ENCODE peak calls at places on chromosomes 13 and 19, in five cellular contexts. One of them, this sample, is unnamed.

GRCh38 chr13:50867641-50867952 is 24.1 kb upstream of the DLEU7 start:
- DNase-seq in IMR-90: no peak
- DNase-seq in H9: no peak
- DNase-seq in H1: no peak
- DNase-seq in mesendoderm: no peak
- DNase-seq in this sample: no peak

GRCh38 chr19:54554896-54555295 is 18.7 kb upstream of the LILRA2 start:
- DNase-seq in H9: no peak
- DNase-seq in mesendoderm: no peak
- DNase-seq in IMR-90: no peak
- DNase-seq in H1: no peak
- DNase-seq in this sample: no peak

GRCh38 chr19:47381653-47382279 is 32.7 kb downstream of the DHX34 start:
- DNase-seq in mesendoderm: no peak
- DNase-seq in H9: no peak
- DNase-seq in H1: no peak
- DNase-seq in IMR-90: no peak
- DNase-seq in this sample: no peak

GRCh38 chr19:36371886-36372285 is 7.1 kb downstream of the ZFP14 start:
- DNase-seq in IMR-90: no peak
- DNase-seq in H1: no peak
- DNase-seq in mesendoderm: no peak
- DNase-seq in H9: no peak
- DNase-seq in this sample: no peak

GRCh38 chr19:38733493-38734175 is 10.6 kb downstream of the CAPN12 start:
- DNase-seq in IMR-90: no peak
- DNase-seq in mesendoderm: no peak
- DNase-seq in H1: no peak
- DNase-seq in H9: peak; percentile 30
- DNase-seq in this sample: no peak

GRCh38 chr19:55078996-55079395 is 3.3 kb downstream of the EPS8L1 start:
- DNase-seq in mesendoderm: no peak
- DNase-seq in IMR-90: no peak
- DNase-seq in H1: no peak
- DNase-seq in H9: no peak
- DNase-seq in this sample: no peak

GRCh38 chr19:29563688-29564087 is 37.9 kb downstream of the VSTM2B start:
- DNase-seq in H9: no peak
- DNase-seq in IMR-90: no peak
- DNase-seq in mesendoderm: no peak
- DNase-seq in H1: no peak
- DNase-seq in this sample: no peak

GRCh38 chr19:55676889-55677505 is 2.0 kb downstream of the EPN1 start:
- DNase-seq in H1: no peak
- DNase-seq in H9: no peak
- DNase-seq in mesendoderm: no peak
- DNase-seq in IMR-90: no peak
- DNase-seq in this sample: no peak

GRCh38 chr13:28329395-28330158 is 165.4 kb downstream of the FLT1 start:
- DNase-seq in H9: no peak
- DNase-seq in H1: no peak
- DNase-seq in mesendoderm: no peak
- DNase-seq in IMR-90: peak; percentile 97
- DNase-seq in this sample: no peak

GRCh38 chr19:9406798-9407352 is 28.5 kb downstream of the ZNF266 start:
- DNase-seq in H1: no peak
- DNase-seq in H9: no peak
- DNase-seq in mesendoderm: no peak
- DNase-seq in IMR-90: peak; percentile 92
- DNase-seq in this sample: no peak

GRCh38 chr13:28659611-28659970 is 661 bp downstream of the POMP start:
- DNase-seq in H9: no peak
- DNase-seq in H1: no peak
- DNase-seq in mesendoderm: no peak
- DNase-seq in IMR-90: peak; percentile 75
- DNase-seq in this sample: no peak

GRCh38 chr19:32067686-32068085 is 277.7 kb upstream of the ZNF507 start:
- DNase-seq in H9: peak; percentile 81
- DNase-seq in IMR-90: no peak
- DNase-seq in mesendoderm: peak; percentile 84
- DNase-seq in H1: peak; percentile 60
- DNase-seq in this sample: peak; percentile 8

GRCh38 chr13:108283110-108283509 is 13.6 kb downstream of the TNFSF13B start:
- DNase-seq in H1: no peak
- DNase-seq in mesendoderm: no peak
- DNase-seq in H9: no peak
- DNase-seq in IMR-90: peak; percentile 17
- DNase-seq in this sample: no peak

GRCh38 chr19:19534556-19535265 is 3.4 kb upstream of the CILP2 start:
- DNase-seq in H9: no peak
- DNase-seq in mesendoderm: no peak
- DNase-seq in IMR-90: no peak
- DNase-seq in H1: no peak
- DNase-seq in this sample: no peak

GRCh38 chr13:76570485-76570884 is 315.7 kb downstream of the KCTD12 start:
- DNase-seq in H9: no peak
- DNase-seq in H1: no peak
- DNase-seq in mesendoderm: peak; percentile 1
- DNase-seq in IMR-90: no peak
- DNase-seq in this sample: no peak

GRCh38 chr13:62209539-62209938 is 793.9 kb upstream of the PCDH20 start:
- DNase-seq in IMR-90: no peak
- DNase-seq in H9: no peak
- DNase-seq in H1: no peak
- DNase-seq in mesendoderm: no peak
- DNase-seq in this sample: no peak

GRCh38 chr13:98108330-98108729 is 34.6 kb upstream of the FARP1 start:
- DNase-seq in mesendoderm: no peak
- DNase-seq in H9: no peak
- DNase-seq in H1: no peak
- DNase-seq in IMR-90: peak; percentile 48
- DNase-seq in this sample: no peak

GRCh38 chr19:29277107-29277506 is 64.2 kb upstream of the UQCRFS1 start:
- DNase-seq in IMR-90: no peak
- DNase-seq in H1: peak; percentile 57
- DNase-seq in mesendoderm: peak; percentile 89
- DNase-seq in H9: peak; percentile 82
- DNase-seq in this sample: no peak

GRCh38 chr13:101757446-101758039 is 305.1 kb downstream of the ITGBL1 start:
- DNase-seq in H9: no peak
- DNase-seq in IMR-90: peak; percentile 50
- DNase-seq in H1: no peak
- DNase-seq in mesendoderm: peak; percentile 54
- DNase-seq in this sample: no peak

GRCh38 chr13:75666646-75667351 is 30.7 kb downstream of the LMO7 start:
- DNase-seq in H9: no peak
- DNase-seq in H1: no peak
- DNase-seq in IMR-90: peak; percentile 79
- DNase-seq in mesendoderm: peak; percentile 75
- DNase-seq in this sample: no peak

GRCh38 chr19:15195987-15196682 is 4.7 kb downstream of the NOTCH3 start:
- DNase-seq in H9: peak; percentile 95
- DNase-seq in mesendoderm: peak; percentile 89
- DNase-seq in IMR-90: no peak
- DNase-seq in H1: peak; percentile 98
- DNase-seq in this sample: no peak

GRCh38 chr13:52646967-52647366 is 4.7 kb downstream of the HNRNPA1L2 start:
- DNase-seq in H1: no peak
- DNase-seq in mesendoderm: no peak
- DNase-seq in H9: no peak
- DNase-seq in IMR-90: no peak
- DNase-seq in this sample: no peak

GRCh38 chr13:74290324-74290773 is 156.1 kb upstream of the KLF12 start:
- DNase-seq in IMR-90: peak; percentile 79
- DNase-seq in mesendoderm: peak; percentile 97
- DNase-seq in H1: no peak
- DNase-seq in H9: peak; percentile 79
- DNase-seq in this sample: peak; percentile 54

GRCh38 chr19:4327252-4327876 is 11.3 kb downstream of the STAP2 start:
- DNase-seq in mesendoderm: peak; percentile 95
- DNase-seq in H1: peak; percentile 98
- DNase-seq in H9: peak; percentile 96
- DNase-seq in IMR-90: peak; percentile 13
- DNase-seq in this sample: peak; percentile 85

GRCh38 chr13:100544866-100545683 is 43.5 kb downstream of the GGACT start:
- DNase-seq in H9: no peak
- DNase-seq in IMR-90: no peak
- DNase-seq in mesendoderm: no peak
- DNase-seq in H1: peak; percentile 42
- DNase-seq in this sample: no peak

GRCh38 chr19:35389192-35389861 is 18.5 kb downstream of the GPR42 start:
- DNase-seq in H1: peak; percentile 1
- DNase-seq in mesendoderm: no peak
- DNase-seq in IMR-90: no peak
- DNase-seq in H9: no peak
- DNase-seq in this sample: no peak

DNA sequence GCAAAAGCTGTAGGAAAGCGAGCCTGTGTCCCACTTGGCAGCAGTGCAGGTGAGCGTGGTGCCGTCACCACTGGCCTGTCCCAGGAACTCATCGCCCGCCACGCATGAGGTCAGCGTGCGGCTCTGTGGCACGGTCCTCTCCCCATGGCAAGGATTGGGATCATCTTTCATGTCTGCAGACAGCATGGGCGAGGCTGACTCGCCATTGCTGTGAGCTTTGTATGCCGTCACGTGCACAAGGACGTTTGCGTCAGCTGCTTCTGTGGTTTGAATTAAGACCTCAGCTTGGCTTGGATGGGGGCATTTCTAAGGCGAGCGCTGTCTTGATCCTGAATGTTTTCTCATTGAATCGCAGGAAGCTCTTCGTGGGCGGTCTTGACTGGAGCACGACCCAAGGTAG is 9.8 kb downstream of the DAZAP1 start:
- DNase-seq in IMR-90: peak; percentile 64
- DNase-seq in H9: no peak
- DNase-seq in H1: no peak
- DNase-seq in mesendoderm: no peak
- DNase-seq in this sample: no peak
- H3K4me1 ChIP-seq in IMR-90: peaks cover 19% of the 10 kb centered on the region
- H3K4me1 ChIP-seq in H9: no peaks in the 10 kb centered on the region
- H3K4me1 ChIP-seq in H1: peaks cover 20% of the 10 kb centered on the region
- H3K4me1 ChIP-seq in mesendoderm: peaks cover 8% of the 10 kb centered on the region
- H3K4me1 ChIP-seq in this sample: peaks cover 17% of the 10 kb centered on the region

DNA sequence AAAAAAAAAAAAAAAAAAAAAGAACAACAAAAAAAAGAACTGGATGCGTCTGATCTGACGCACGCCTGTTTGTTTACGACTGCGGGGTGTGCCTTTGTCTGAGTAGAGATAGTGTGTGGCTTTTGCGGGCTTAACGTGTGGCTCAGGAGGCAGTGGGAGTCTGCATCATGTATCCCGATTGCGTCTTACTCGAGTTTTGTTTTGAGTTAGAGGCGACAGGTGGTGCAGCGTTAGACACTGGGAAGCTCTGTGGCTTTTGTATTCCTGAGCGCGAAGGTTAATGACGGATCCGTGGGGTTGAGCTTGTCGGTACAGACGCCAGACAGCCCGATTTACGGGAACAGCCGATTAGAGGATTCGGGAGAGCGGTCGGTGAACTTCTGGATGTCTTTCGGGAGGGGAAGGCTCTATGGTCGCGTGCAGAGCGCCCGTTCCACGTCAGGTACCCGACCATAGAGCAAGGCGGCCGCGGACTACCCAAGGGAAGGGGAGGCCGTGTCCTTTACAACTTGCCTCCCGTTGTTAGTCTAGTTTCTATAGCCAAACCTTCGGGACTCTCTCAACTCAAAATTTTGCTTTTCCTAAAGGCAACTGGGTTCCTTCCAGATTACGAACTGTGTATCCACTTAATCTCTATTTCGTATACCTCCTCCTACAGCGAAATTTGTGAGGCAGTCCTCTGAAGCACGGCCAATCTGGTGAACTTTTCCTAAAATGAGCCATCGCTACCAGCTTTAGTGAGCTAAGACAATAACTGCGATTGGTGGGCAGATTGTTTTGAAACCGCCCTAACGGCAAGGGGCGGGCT is 926 bp upstream of the HNRNPUL1 start:
- DNase-seq in H1: peak; percentile 69
- DNase-seq in IMR-90: peak; percentile 96
- DNase-seq in H9: peak; percentile 44
- DNase-seq in mesendoderm: peak; percentile 69
- DNase-seq in this sample: no peak
- H3K18ac ChIP-seq in H1: peak overlapping the region; percentile 88
- H3K18ac ChIP-seq in IMR-90: peak overlapping the region; percentile 14
- H3K18ac ChIP-seq in H9: peak overlapping the region; percentile 29
- H3K18ac ChIP-seq in mesendoderm: peak overlapping the region; percentile 24
- H3K18ac ChIP-seq in this sample: peak overlapping the region; percentile 96

DNA sequence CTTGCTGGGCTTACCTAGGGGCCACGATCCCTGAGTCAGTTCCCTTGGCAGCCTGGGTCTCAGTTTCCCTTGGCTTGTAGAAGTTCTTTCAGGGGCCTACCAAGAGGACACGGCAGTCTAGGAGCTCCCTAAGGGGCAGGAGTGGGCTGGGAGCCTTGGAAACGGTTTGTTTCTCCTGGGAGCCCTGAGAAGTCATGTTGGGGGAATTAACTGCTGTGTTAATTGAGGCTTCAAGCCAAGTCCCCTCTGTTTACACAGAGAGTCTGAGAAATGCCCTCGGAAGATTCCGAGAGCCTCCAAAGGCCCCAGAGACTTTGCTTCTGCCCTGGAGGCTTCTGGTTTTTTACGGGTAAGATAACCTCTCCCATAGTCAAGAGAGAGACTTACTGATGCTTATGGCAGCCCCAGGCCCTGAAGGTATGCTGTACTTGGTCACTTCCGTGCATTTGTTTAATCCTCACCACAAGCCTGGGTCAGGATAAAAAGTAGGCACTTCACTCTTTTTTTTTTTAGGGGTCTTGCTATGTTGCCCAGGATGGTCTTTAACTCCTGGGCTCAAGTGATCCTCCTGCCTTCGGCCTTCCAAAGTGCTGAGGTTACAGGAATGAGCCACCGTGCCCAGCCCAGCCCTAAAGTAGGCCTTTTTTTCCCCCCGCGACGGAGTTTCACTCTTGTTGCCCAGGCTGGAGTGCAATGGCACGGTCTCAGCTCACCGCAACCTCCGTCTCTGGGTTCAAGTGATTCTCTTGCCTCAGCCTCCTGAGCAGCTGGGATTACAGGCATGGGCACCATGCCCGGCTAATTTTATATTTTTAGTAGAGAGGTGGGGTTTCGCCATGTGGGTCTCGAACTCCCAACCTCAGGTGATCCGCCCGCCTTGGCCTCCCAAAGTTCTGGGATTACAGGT is 15.1 kb downstream of the IER2 start:
- DNase-seq in H9: no peak
- DNase-seq in H1: no peak
- DNase-seq in mesendoderm: peak; percentile 84
- DNase-seq in IMR-90: no peak
- DNase-seq in this sample: no peak
- H4K8ac ChIP-seq in H9: no peak overlapping the region
- H4K8ac ChIP-seq in H1: peak overlapping the region; percentile 63
- H4K8ac ChIP-seq in mesendoderm: no peak overlapping the region
- H4K8ac ChIP-seq in IMR-90: peak overlapping the region; percentile 96
- H4K8ac ChIP-seq in this sample: no peak overlapping the region

DNA sequence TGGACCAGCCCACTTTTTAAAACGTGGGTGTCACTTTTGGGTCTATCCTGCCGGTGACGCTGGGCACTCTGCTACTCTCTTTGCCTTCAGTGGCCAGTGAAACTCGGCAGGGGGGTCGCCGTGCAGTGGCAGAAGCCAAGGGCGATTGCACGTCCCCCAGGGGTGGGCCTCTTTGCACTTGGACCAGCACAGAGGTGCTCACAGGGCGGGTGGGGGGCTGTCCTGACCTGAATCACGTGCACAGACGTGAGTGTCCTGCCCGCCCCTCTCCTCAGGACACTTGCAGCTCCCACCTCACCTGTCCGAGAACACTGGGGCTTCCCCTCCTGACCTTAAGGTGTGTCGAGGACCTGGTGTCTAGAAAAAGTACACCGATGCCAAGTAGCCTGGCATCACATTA is 16.1 kb downstream of the COL4A1 start:
- DNase-seq in mesendoderm: no peak
- DNase-seq in H9: no peak
- DNase-seq in IMR-90: no peak
- DNase-seq in H1: no peak
- DNase-seq in this sample: no peak
- H3K4me1 ChIP-seq in mesendoderm: peaks cover under 1% of the 10 kb centered on the region
- H3K4me1 ChIP-seq in H9: no peaks in the 10 kb centered on the region
- H3K4me1 ChIP-seq in IMR-90: peaks cover 7% of the 10 kb centered on the region
- H3K4me1 ChIP-seq in H1: no peaks in the 10 kb centered on the region
- H3K4me1 ChIP-seq in this sample: peaks cover 15% of the 10 kb centered on the region